ENCODE peak calls at places on chromosomes 12 and 14, in seven cellular contexts. L is lung, A is HCT116, V is heart right ventricle, N is tibial artery, W is left lung, Y is hepatocyte. G is an unnamed sample.
A peak's percentile ranks its signal among the peaks of the same experiment; 100 is the strongest.

GRCh38 chr12:128818065-128819022 is 5.4 kb downstream of the SLC15A4 start:
- DNase-seq in L (no peak), A (no peak), V (no peak), N (no peak), W (no peak), Y (peak; percentile 34), G (no peak)

GRCh38 chr12:122845041-122845864 is 10.0 kb downstream of the HIP1R start:
- DNase-seq in L (no peak), A (no peak), V (no peak), N (no peak), W (no peak), Y (no peak), G (no peak)

GRCh38 chr12:86660488-86661171 is 404.4 kb upstream of the MGAT4C start:
- DNase-seq in L (no peak), A (peak; percentile 64), V (no peak), N (no peak), W (no peak), Y (no peak), G (no peak)

GRCh38 chr12:89975578-89975977 is 266.9 kb upstream of the ATP2B1 start:
- DNase-seq in L (no peak), A (no peak), V (no peak), N (no peak), W (no peak), Y (no peak), G (no peak)

GRCh38 chr12:16939871-16940306 is 333.9 kb upstream of the LMO3 start:
- DNase-seq in L (peak; percentile 62), A (peak; percentile 78), V (no peak), N (no peak), W (peak; percentile 43), Y (peak; percentile 78), G (peak; percentile 62)

GRCh38 chr12:130688027-130688778 is 27.9 kb downstream of the RIMBP2 start:
- DNase-seq in L (no peak), A (no peak), V (no peak), N (no peak), W (no peak), Y (no peak), G (no peak)

GRCh38 chr12:69483700-69484099 is 13.5 kb downstream of the FRS2 start:
- DNase-seq in L (no peak), A (no peak), V (no peak), N (no peak), W (no peak), Y (no peak), G (no peak)

GRCh38 chr12:122023339-122024131 is 1.9 kb downstream of the BCL7A start:
- DNase-seq in L (peak; percentile 70), A (peak; percentile 42), V (peak; percentile 77), N (peak; percentile 95), W (peak; percentile 63), Y (peak; percentile 66), G (peak; percentile 72)

GRCh38 chr14:91396959-91397815 is 20.4 kb downstream of the CCDC88C start:
- DNase-seq in L (peak; percentile 54), A (no peak), V (no peak), N (no peak), W (peak; percentile 71), Y (no peak), G (peak; percentile 89)

GRCh38 chr12:90630006-90630405 is 325.0 kb downstream of the CCER1 start:
- DNase-seq in L (no peak), A (no peak), V (no peak), N (no peak), W (no peak), Y (no peak), G (no peak)

GRCh38 chr14:70796551-70796950 is 12.8 kb downstream of the MAP3K9 start:
- DNase-seq in L (no peak), A (no peak), V (no peak), N (no peak), W (no peak), Y (no peak), G (no peak)

GRCh38 chr12:1927751-1928351 is 9.4 kb upstream of the CACNA2D4 start:
- DNase-seq in L (no peak), A (no peak), V (peak; percentile 76), N (peak; percentile 86), W (no peak), Y (no peak), G (peak; percentile 15)

GRCh38 chr14:24145700-24146621 is at the start of gene PSME2:
- DNase-seq in L (no peak), A (no peak), V (no peak), N (no peak), W (no peak), Y (no peak), G (no peak)

GRCh38 chr12:15131462-15131861 is 89.8 kb downstream of the RERG start:
- DNase-seq in L (no peak), A (no peak), V (no peak), N (no peak), W (no peak), Y (no peak), G (no peak)

DNA sequence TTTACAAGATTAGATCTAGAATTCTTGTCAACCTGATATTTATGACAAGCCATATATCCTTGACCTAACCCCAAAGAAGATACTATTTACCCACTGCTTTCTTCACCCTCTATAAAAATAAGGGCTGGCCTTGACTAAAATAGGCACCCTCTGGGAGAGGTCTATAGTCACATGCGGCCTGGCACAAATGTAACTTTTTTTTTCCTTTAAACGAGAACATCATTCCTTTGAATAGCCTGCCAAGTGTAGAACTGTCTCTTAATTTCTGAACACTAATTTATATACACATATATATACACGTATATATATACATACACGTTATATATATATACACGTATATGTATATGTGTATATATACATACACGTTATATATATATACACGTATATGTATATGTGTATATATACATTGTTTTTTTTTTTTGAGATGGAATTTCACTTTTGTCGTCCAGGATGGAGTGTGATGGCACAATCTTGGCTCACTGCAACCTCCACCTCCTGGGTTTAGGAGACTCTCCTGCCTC is 18.6 kb downstream of the PPTC7 start:
- DNase-seq in L (no peak), A (no peak), V (no peak), N (no peak), W (no peak), Y (no peak), G (no peak)
- H3K4me3 ChIP-seq in L (no peak overlapping the region), A (no peak overlapping the region), V (no peak overlapping the region), N (no peak overlapping the region), W (no peak overlapping the region), Y (no peak overlapping the region), G (no peak overlapping the region)

GRCh38 chr12:31890295-31891285 is 68.6 kb upstream of the RESF1 start:
- DNase-seq in L (no peak), A (no peak), V (no peak), N (no peak), W (no peak), Y (no peak), G (no peak)
- H3K4me1 ChIP-seq in L (no peaks in the 10 kb centered on the region), A (no peaks in the 10 kb centered on the region), V (no peaks in the 10 kb centered on the region), N (no peaks in the 10 kb centered on the region), W (peaks cover 27% of the 10 kb centered on the region), Y (no peaks in the 10 kb centered on the region), G (no peaks in the 10 kb centered on the region)

GRCh38 chr14:67963960-67964359 is 144.4 kb downstream of the RAD51B start:
- DNase-seq in L (no peak), A (no peak), V (no peak), N (no peak), W (no peak), Y (no peak), G (no peak)
- H3K4me3 ChIP-seq in L (no peak overlapping the region), A (no peak overlapping the region), V (no peak overlapping the region), N (peak overlapping the region; percentile 2), W (no peak overlapping the region), Y (peak overlapping the region; percentile 3), G (no peak overlapping the region)

GRCh38 chr12:76546889-76547288 is 12.7 kb downstream of the OSBPL8 start:
- DNase-seq in L (no peak), A (no peak), V (no peak), N (no peak), W (no peak), Y (no peak), G (no peak)

GRCh38 chr12:76542908-76543307 is 16.7 kb downstream of the OSBPL8 start:
- DNase-seq in L (no peak), A (no peak), V (no peak), N (no peak), W (no peak), Y (no peak), G (no peak)

GRCh38 chr12:76543831-76544347 is 15.7 kb downstream of the OSBPL8 start:
- DNase-seq in L (no peak), A (no peak), V (no peak), N (no peak), W (no peak), Y (no peak), G (no peak)

GRCh38 chr12:76545486-76545885 is 14.1 kb downstream of the OSBPL8 start:
- DNase-seq in L (no peak), A (no peak), V (no peak), N (no peak), W (no peak), Y (no peak), G (no peak)

DNA sequence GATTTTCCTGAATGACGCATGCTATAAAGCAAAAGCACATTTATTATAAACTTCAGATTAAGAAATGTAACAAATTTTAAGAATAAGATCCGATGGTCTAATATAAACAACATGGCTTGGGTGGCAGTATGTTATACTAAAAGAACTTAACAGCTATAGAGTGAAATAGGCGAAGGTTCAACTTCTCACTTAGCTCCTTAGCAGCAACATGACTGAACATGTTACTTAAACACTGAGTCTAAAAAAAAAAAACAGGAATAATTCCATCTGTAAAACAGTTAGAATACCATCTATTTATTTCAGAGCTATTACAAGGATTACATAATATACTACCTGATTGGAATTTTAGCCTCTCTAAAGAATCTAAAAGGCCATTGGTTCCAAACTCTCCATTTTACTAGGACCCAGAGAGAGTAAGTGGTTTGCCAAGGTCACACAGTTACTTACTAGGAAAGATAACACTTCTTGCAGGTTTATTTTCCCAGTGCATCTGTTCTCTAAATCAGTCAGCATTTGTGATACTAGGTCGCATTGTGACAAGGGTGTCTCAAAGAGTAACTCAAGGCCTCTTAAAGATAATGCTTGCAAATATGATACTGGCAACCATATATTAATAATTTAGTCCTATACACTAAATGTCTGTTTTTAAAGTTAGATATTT is 14.8 kb downstream of the OSBPL8 start:
- DNase-seq in L (no peak), A (no peak), V (no peak), N (no peak), W (no peak), Y (no peak), G (no peak)
- H3K4me1 ChIP-seq in L (no peaks in the 10 kb centered on the region), A (no peaks in the 10 kb centered on the region), V (peaks cover 46% of the 10 kb centered on the region), N (peaks cover 16% of the 10 kb centered on the region), W (peaks cover 44% of the 10 kb centered on the region), Y (peaks cover 20% of the 10 kb centered on the region), G (no peaks in the 10 kb centered on the region)

DNA sequence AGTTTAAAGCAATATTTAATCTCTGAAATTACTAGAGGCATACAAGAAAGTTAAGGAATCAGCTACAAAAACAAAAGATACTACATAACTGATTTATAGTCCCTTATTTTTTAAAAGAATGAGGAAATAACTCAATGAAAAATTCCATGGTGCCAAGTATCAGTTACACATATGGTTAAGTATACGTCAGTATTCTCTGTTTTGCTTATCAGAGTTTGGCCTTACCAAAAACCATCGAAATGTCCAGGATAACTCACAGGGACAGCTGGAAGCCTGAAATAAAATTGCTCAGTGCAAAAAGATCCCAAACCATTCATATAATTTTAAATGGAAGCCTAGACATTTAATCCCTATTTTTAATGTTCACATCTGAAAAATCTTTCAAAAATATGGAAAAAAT is 3.6 kb downstream of the CFL2 start:
- DNase-seq in L (no peak), A (no peak), V (no peak), N (no peak), W (no peak), Y (no peak), G (no peak)
- H3K4me3 ChIP-seq in L (no peak overlapping the region), A (no peak overlapping the region), V (peak overlapping the region; percentile 0), N (peak overlapping the region; percentile 11), W (no peak overlapping the region), Y (no peak overlapping the region), G (no peak overlapping the region)

G was measured in colonic mucosa.